ENCODE peak calls at places on chromosomes 16 and 17, in ten cellular contexts. T is left ventricle myocardium inferior, M is tibial nerve, H is B cell, G is kidney tubule cell, U is activated B cell treated with CpG ODN at 0.5 μM for 24 hours, J is substantia nigra, N is cardiac muscle cell, F is C1 segment of cervical spinal cord, Q is prostate gland. S is an unnamed sample.

GRCh38 chr17:46770439-46770817 is 48.1 kb downstream of the WNT3 start:
- DNase-seq in T (no peak), M (no peak), H (no peak), G (no peak), U (no peak), J (no peak), N (no peak), F (no peak), Q (no peak), S (no peak)

GRCh38 chr17:41801374-41802062 is 10.2 kb downstream of the P3H4 start:
- DNase-seq in T (peak), M (peak), H (peak), G (peak), U (peak), J (peak), N (peak), F (peak), Q (peak), S (peak)

GRCh38 chr17:69539274-69539673 is 124.8 kb downstream of the MAP2K6 start:
- DNase-seq in T (no peak), M (no peak), H (no peak), G (no peak), U (no peak), J (no peak), N (no peak), F (no peak), Q (no peak), S (no peak)

GRCh38 chr17:50139950-50140885 is 10.3 kb upstream of the SAMD14 start:
- DNase-seq in T (peak), M (peak), H (peak), G (peak), U (peak), J (peak), N (peak), F (peak), Q (peak), S (peak)

GRCh38 chr16:29806096-29806579 is at the start of gene MAZ:
- DNase-seq in T (no peak), M (no peak), H (no peak), G (peak), U (peak), J (no peak), N (peak), F (no peak), Q (no peak), S (peak)

GRCh38 chr16:89072216-89073130 is 21.2 kb upstream of the ACSF3 start:
- DNase-seq in T (peak), M (no peak), H (no peak), G (no peak), U (no peak), J (no peak), N (peak), F (no peak), Q (no peak), S (no peak)

GRCh38 chr17:19421926-19422325 is 10.9 kb downstream of the RNF112 start:
- DNase-seq in T (no peak), M (no peak), H (no peak), G (no peak), U (no peak), J (no peak), N (no peak), F (no peak), Q (no peak), S (no peak)

GRCh38 chr17:13420294-13421277 is 181.1 kb downstream of the HS3ST3A1 start:
- DNase-seq in T (no peak), M (no peak), H (no peak), G (peak), U (no peak), J (no peak), N (peak), F (no peak), Q (no peak), S (no peak)

GRCh38 chr17:6526362-6527152 is 29.8 kb downstream of the PITPNM3 start:
- DNase-seq in T (no peak), M (no peak), H (no peak), G (no peak), U (no peak), J (no peak), N (peak), F (no peak), Q (no peak), S (no peak)

GRCh38 chr16:69938981-69939820 is 11.9 kb upstream of the CLEC18A start:
- DNase-seq in T (no peak), M (no peak), H (no peak), G (no peak), U (no peak), J (no peak), N (no peak), F (no peak), Q (no peak), S (no peak)

GRCh38 chr16:64238576-64238975 is 883.3 kb downstream of the CDH11 start:
- DNase-seq in T (no peak), M (no peak), H (no peak), G (peak), U (no peak), J (no peak), N (no peak), F (no peak), Q (no peak), S (no peak)

GRCh38 chr17:66357037-66357436 is 54.6 kb downstream of the PRKCA start:
- DNase-seq in T (no peak), M (no peak), H (no peak), G (peak), U (no peak), J (no peak), N (no peak), F (no peak), Q (no peak), S (no peak)

GRCh38 chr17:3877220-3877619 is 15.6 kb downstream of the CAMKK1 start:
- DNase-seq in T (no peak), M (no peak), H (no peak), G (no peak), U (no peak), J (no peak), N (no peak), F (no peak), Q (no peak), S (no peak)

GRCh38 chr17:31115168-31115567 is 20.4 kb downstream of the NF1 start:
- DNase-seq in T (no peak), M (no peak), H (no peak), G (no peak), U (no peak), J (no peak), N (no peak), F (no peak), Q (no peak), S (no peak)

GRCh38 chr17:1783834-1784611 is 22.2 kb downstream of the SERPINF1 start:
- DNase-seq in T (peak), M (peak), H (peak), G (peak), U (no peak), J (no peak), N (peak), F (peak), Q (peak), S (no peak)

GRCh38 chr17:74702132-74702876 is 10.4 kb downstream of the CD300LF start:
- DNase-seq in T (no peak), M (no peak), H (no peak), G (no peak), U (no peak), J (no peak), N (no peak), F (no peak), Q (no peak), S (no peak)

GRCh38 chr16:50859628-50860360 is 117.9 kb downstream of the CYLD start:
- DNase-seq in T (no peak), M (no peak), H (no peak), G (no peak), U (no peak), J (no peak), N (no peak), F (no peak), Q (no peak), S (no peak)

GRCh38 chr17:28391401-28391800 is 14.6 kb downstream of the SLC46A1 start:
- DNase-seq in T (no peak), M (no peak), H (no peak), G (no peak), U (no peak), J (no peak), N (no peak), F (no peak), Q (no peak), S (no peak)

GRCh38 chr17:77356109-77356689 is 215.4 kb downstream of the SEC14L1 start:
- DNase-seq in T (no peak), M (no peak), H (no peak), G (no peak), U (no peak), J (no peak), N (no peak), F (no peak), Q (no peak), S (no peak)

GRCh38 chr17:72634621-72635020 is 457.9 kb downstream of the SLC39A11 start:
- DNase-seq in T (no peak), M (no peak), H (no peak), G (no peak), U (no peak), J (no peak), N (no peak), F (no peak), Q (peak), S (no peak)

GRCh38 chr17:80330276-80330675 is 69.6 kb downstream of the RNF213 start:
- DNase-seq in T (no peak), M (no peak), H (no peak), G (no peak), U (no peak), J (no peak), N (no peak), F (no peak), Q (no peak), S (no peak)

GRCh38 chr16:57845115-57845514 is 42.8 kb upstream of the KIFC3 start:
- DNase-seq in T (no peak), M (no peak), H (no peak), G (no peak), U (no peak), J (no peak), N (no peak), F (no peak), Q (no peak), S (no peak)

GRCh38 chr17:30908717-30909420 is 2.8 kb upstream of the TEFM start:
- DNase-seq in T (no peak), M (no peak), H (no peak), G (no peak), U (no peak), J (no peak), N (no peak), F (no peak), Q (no peak), S (no peak)

GRCh38 chr17:3993493-3994220 is 29.4 kb upstream of the ATP2A3 start:
- DNase-seq in T (no peak), M (no peak), H (no peak), G (no peak), U (no peak), J (no peak), N (no peak), F (no peak), Q (no peak), S (no peak)

S was measured in head of caudate nucleus.